ENCODE peak calls at places on chromosomes 11 and 22, in four cellular contexts. One of them, this sample, is unnamed.

GRCh38 chr11:15826826-15827225 is 529.5 kb downstream of the SOX6 start:
- DNase-seq in heart right ventricle: peak
- DNase-seq in endodermal cell: peak
- DNase-seq in T follicular helper cell: no peak
- DNase-seq in this sample: no peak

GRCh38 chr22:48954781-48955311 is 872.8 kb downstream of the BRD1 start:
- DNase-seq in endodermal cell: peak
- DNase-seq in heart right ventricle: no peak
- DNase-seq in T follicular helper cell: no peak
- DNase-seq in this sample: no peak

GRCh38 chr22:44676441-44677298 is 25.3 kb upstream of the PRR5 start:
- DNase-seq in endodermal cell: peak
- DNase-seq in T follicular helper cell: no peak
- DNase-seq in heart right ventricle: no peak
- DNase-seq in this sample: no peak

GRCh38 chr11:111565111-111565720 is 24.7 kb downstream of the LAYN start:
- DNase-seq in T follicular helper cell: peak
- DNase-seq in heart right ventricle: peak
- DNase-seq in endodermal cell: peak
- DNase-seq in this sample: peak

GRCh38 chr11:65810046-65810868 is 23.4 kb downstream of the OVOL1 start:
- DNase-seq in T follicular helper cell: no peak
- DNase-seq in endodermal cell: no peak
- DNase-seq in heart right ventricle: no peak
- DNase-seq in this sample: no peak

GRCh38 chr11:6443269-6444003 is 2.6 kb upstream of the HPX start:
- DNase-seq in heart right ventricle: peak
- DNase-seq in endodermal cell: peak
- DNase-seq in T follicular helper cell: peak
- DNase-seq in this sample: peak

GRCh38 chr11:119726150-119726553 is 2.8 kb downstream of the NECTIN1 start:
- DNase-seq in heart right ventricle: no peak
- DNase-seq in endodermal cell: peak
- DNase-seq in T follicular helper cell: no peak
- DNase-seq in this sample: no peak

GRCh38 chr22:30386608-30386959 is 627 bp downstream of the RNF215 start:
- DNase-seq in heart right ventricle: peak
- DNase-seq in T follicular helper cell: no peak
- DNase-seq in endodermal cell: no peak
- DNase-seq in this sample: no peak

GRCh38 chr11:96894587-96894986 is 504.8 kb downstream of the JRKL start:
- DNase-seq in T follicular helper cell: no peak
- DNase-seq in endodermal cell: no peak
- DNase-seq in heart right ventricle: no peak
- DNase-seq in this sample: no peak

GRCh38 chr11:5705688-5706087 is 16.1 kb downstream of the TRIM22 start:
- DNase-seq in T follicular helper cell: no peak
- DNase-seq in heart right ventricle: no peak
- DNase-seq in endodermal cell: no peak
- DNase-seq in this sample: no peak

GRCh38 chr22:46613606-46613997 is 6.6 kb upstream of the GRAMD4 start:
- DNase-seq in heart right ventricle: no peak
- DNase-seq in T follicular helper cell: no peak
- DNase-seq in endodermal cell: peak
- DNase-seq in this sample: no peak

GRCh38 chr22:35274154-35274871 is 17.0 kb downstream of the HMGXB4 start:
- DNase-seq in T follicular helper cell: no peak
- DNase-seq in endodermal cell: no peak
- DNase-seq in heart right ventricle: no peak
- DNase-seq in this sample: no peak

GRCh38 chr11:76606102-76606793 is 64.3 kb downstream of the LRRC32 start:
- DNase-seq in heart right ventricle: peak
- DNase-seq in T follicular helper cell: no peak
- DNase-seq in endodermal cell: peak
- DNase-seq in this sample: no peak

GRCh38 chr11:19326499-19326898 is 85.8 kb upstream of the E2F8 start:
- DNase-seq in T follicular helper cell: no peak
- DNase-seq in endodermal cell: no peak
- DNase-seq in heart right ventricle: no peak
- DNase-seq in this sample: no peak

This sample was measured in stimulated activated naive CD4-positive, alpha-beta T cell.